ENCODE peak calls at places on chromosomes 2 and 18, in six cellular contexts. Q is kidney epithelial cell, G is sigmoid colon, U is ovary, Y is hepatocyte, N is body of pancreas. A is an unnamed sample.
A peak's percentile ranks its signal among the peaks of the same experiment; 100 is the strongest.

GRCh38 chr2:105610444-105611327 is 134.0 kb upstream of the NCK2 start:
- DNase-seq in U (no peak), G (no peak), Y (no peak), Q (no peak), N (no peak), A (no peak)

GRCh38 chr2:226063704-226064390 is 664.3 kb downstream of the NYAP2 start:
- DNase-seq in Y (no peak), N (no peak), Q (no peak), U (no peak), G (no peak), A (no peak)

GRCh38 chr2:239806276-239806675 is 218.9 kb downstream of the NDUFA10 start:
- DNase-seq in N (no peak), U (no peak), Q (no peak), G (peak; percentile 51), Y (no peak), A (peak; percentile 7)

GRCh38 chr18:56217406-56217805 is 421.0 kb downstream of the TXNL1 start:
- DNase-seq in Q (no peak), N (no peak), Y (no peak), G (no peak), U (no peak), A (no peak)

GRCh38 chr2:177001334-177001733 is 211.3 kb upstream of the HNRNPA3 start:
- DNase-seq in Q (no peak), G (no peak), U (no peak), Y (no peak), N (no peak), A (no peak)

GRCh38 chr2:208311954-208312353 is 45.9 kb downstream of the PIKFYVE start:
- DNase-seq in Q (no peak), U (no peak), G (no peak), N (no peak), Y (no peak), A (no peak)

GRCh38 chr2:47058061-47058931 is 96.8 kb downstream of the STPG4 start:
- DNase-seq in U (no peak), Q (no peak), Y (peak; percentile 66), N (no peak), G (peak; percentile 92), A (no peak)

GRCh38 chr2:15643791-15644588 is 52.3 kb downstream of the DDX1 start:
- DNase-seq in Q (no peak), U (no peak), N (no peak), G (no peak), Y (no peak), A (no peak)

GRCh38 chr2:35114765-35115164 is 1240.8 kb upstream of the CRIM1 start:
- DNase-seq in Y (peak; percentile 12), U (no peak), N (no peak), G (no peak), Q (no peak), A (no peak)
- TF ChIP-seq CTCF in Y (peak; percentile 19), U (no peak), N (no peak), G (no peak), Q (peak; percentile 53), A (no peak)

GRCh38 chr2:11822746-11823411 is 76.4 kb downstream of the LPIN1 start:
- DNase-seq in U (peak; percentile 29), Y (peak; percentile 38), Q (no peak), G (no peak), N (peak; percentile 73), A (no peak)
- H3K36me3 ChIP-seq in U (no peaks in the 10 kb centered on the region), Y (no peaks in the 10 kb centered on the region), Q (peaks cover 3% of the 10 kb centered on the region), G (peaks cover 85% of the 10 kb centered on the region), N (no peaks in the 10 kb centered on the region), A (peaks cover 27% of the 10 kb centered on the region)

GRCh38 chr2:215442392-215442787 is 6.5 kb upstream of the FN1 start:
- DNase-seq in Y (no peak), U (no peak), Q (no peak), G (no peak), N (no peak), A (no peak)
- TF ChIP-seq CTCF in Y (no peak), U (no peak), Q (no peak), G (no peak), N (no peak), A (no peak)

GRCh38 chr18:21857871-21858270 is 117.3 kb downstream of the MIB1 start:
- DNase-seq in N (no peak), U (no peak), Y (no peak), G (no peak), Q (no peak), A (no peak)
- H3K36me3 ChIP-seq in N (peaks cover 8% of the 10 kb centered on the region), U (no peaks in the 10 kb centered on the region), Y (no peaks in the 10 kb centered on the region), G (peaks cover 69% of the 10 kb centered on the region), Q (peaks cover 2% of the 10 kb centered on the region), A (peaks cover 17% of the 10 kb centered on the region)

A was measured in lung.